ENCODE peak calls at places on chromosomes 16 and 17, in eight cellular contexts. V, Y, I, K, W, A, M and P are unnamed samples. For H3K4me1, the result is how much of the 10 kb centered on the place peaks cover.

GRCh38 chr16:67268136-67268579 is 11.2 kb upstream of the PLEKHG4 start:
- DNase-seq in V (peak), Y (peak), I (no peak), K (peak), W (peak), A (peak), M (peak), P (no peak)

GRCh38 chr17:36544049-36544319 is 735 bp upstream of the GGNBP2 start:
- DNase-seq in V (peak), Y (peak), I (peak), K (peak), W (peak), A (peak), M (peak), P (peak)

GRCh38 chr16:20610192-20610891 is 34.2 kb upstream of the ACSM2B start:
- DNase-seq in V (peak), Y (no peak), I (no peak), K (peak), W (no peak), A (no peak), M (no peak), P (peak)

GRCh38 chr16:82845076-82845475 is 218.3 kb downstream of the CDH13 start:
- DNase-seq in V (no peak), Y (no peak), I (no peak), K (no peak), W (no peak), A (no peak), M (no peak), P (no peak)

GRCh38 chr17:66469890-66470289 is 167.5 kb downstream of the PRKCA start:
- DNase-seq in V (no peak), Y (no peak), I (no peak), K (no peak), W (no peak), A (no peak), M (no peak), P (no peak)

GRCh38 chr17:40516581-40517285 is 15.3 kb upstream of the TNS4 start:
- DNase-seq in V (no peak), Y (peak), I (no peak), K (no peak), W (no peak), A (no peak), M (no peak), P (no peak)

GRCh38 chr16:88697831-88698693 is 8.1 kb downstream of the RNF166 start:
- DNase-seq in V (no peak), Y (no peak), I (no peak), K (no peak), W (no peak), A (no peak), M (no peak), P (no peak)

GRCh38 chr17:82407255-82407654 is 10.9 kb upstream of the HEXD start:
- DNase-seq in V (peak), Y (peak), I (no peak), K (no peak), W (peak), A (no peak), M (peak), P (no peak)

GRCh38 chr17:80068301-80069160 is 32.1 kb downstream of the CCDC40 start:
- DNase-seq in V (peak), Y (peak), I (peak), K (no peak), W (peak), A (no peak), M (no peak), P (peak)

GRCh38 chr17:14228903-14229302 is 7.8 kb downstream of the CDRT15 start:
- DNase-seq in V (no peak), Y (no peak), I (no peak), K (no peak), W (no peak), A (no peak), M (no peak), P (no peak)

GRCh38 chr17:57667461-57667923 is 77.6 kb downstream of the CCDC182 start:
- DNase-seq in V (no peak), Y (no peak), I (no peak), K (no peak), W (no peak), A (no peak), M (no peak), P (no peak)

GRCh38 chr17:42929497-42929844 is 28.9 kb downstream of the G6PC1 start:
- DNase-seq in V (no peak), Y (no peak), I (no peak), K (no peak), W (no peak), A (no peak), M (no peak), P (no peak)

GRCh38 chr16:89907055-89907814 is 11.4 kb upstream of the MC1R start:
- DNase-seq in V (no peak), Y (no peak), I (no peak), K (no peak), W (peak), A (no peak), M (no peak), P (no peak)

GRCh38 chr16:75305364-75306101 is 54.1 kb upstream of the BCAR1 start:
- DNase-seq in V (peak), Y (peak), I (peak), K (no peak), W (peak), A (peak), M (peak), P (peak)

GRCh38 chr16:11470676-11471415 is 115.9 kb downstream of the LITAF start:
- DNase-seq in V (no peak), Y (no peak), I (no peak), K (no peak), W (no peak), A (no peak), M (no peak), P (no peak)

GRCh38 chr16:4370570-4371480 is 823 bp upstream of the VASN start:
- DNase-seq in V (peak), Y (no peak), I (peak), K (peak), W (peak), A (no peak), M (peak), P (peak)
- H3K4me1 ChIP-seq in V (under half), Y (half or more), I (under half), K (half or more), W (under half), A (under half), M (half or more), P (under half)

DNA sequence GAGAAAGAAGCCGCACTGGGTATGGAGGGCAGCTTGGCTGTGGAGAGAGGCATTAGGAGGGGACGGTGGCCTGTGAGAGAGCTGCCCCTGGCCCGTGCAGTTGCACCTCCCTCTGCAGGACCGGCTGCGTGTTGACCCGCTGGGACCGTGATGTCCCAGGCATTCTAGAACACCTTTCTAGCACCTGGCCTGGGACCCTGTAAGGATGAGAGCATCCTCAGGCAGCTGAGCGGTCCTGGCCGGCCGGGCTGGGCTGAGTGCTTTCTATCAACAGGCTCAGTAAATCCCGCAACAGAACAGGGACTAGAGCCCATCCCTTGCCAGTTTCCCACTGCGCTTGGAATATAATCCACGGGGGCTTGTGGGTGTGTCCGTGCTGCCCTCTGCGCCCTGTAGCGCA is 14.7 kb downstream of the TBC1D24 start:
- DNase-seq in V (no peak), Y (no peak), I (no peak), K (no peak), W (no peak), A (no peak), M (no peak), P (no peak)
- H3K4me1 ChIP-seq in V (under half), Y (under half), I (under half), K (under half), W (under half), A (under half), M (under half), P (under half)

GRCh38 chr17:50831430-50832064 is 3.8 kb upstream of the WFIKKN2 start:
- DNase-seq in V (no peak), Y (no peak), I (no peak), K (no peak), W (no peak), A (no peak), M (no peak), P (no peak)
- H3K4me1 ChIP-seq in V (under half), Y (under half), I (under half), K (under half), W (under half), A (under half), M (under half), P (under half)

GRCh38 chr16:22189473-22190168 is 16.5 kb upstream of the EEF2K start:
- DNase-seq in V (peak), Y (peak), I (peak), K (peak), W (peak), A (no peak), M (peak), P (peak)
- H3K4me1 ChIP-seq in V (under half), Y (under half), I (under half), K (under half), W (under half), A (under half), M (under half), P (under half)